ENCODE peak calls at places on chromosomes 5 and 9, in seven cellular contexts. Z is IMR-90, B is mesenchymal stem cell, H is H9, X is mesendoderm, F is trophoblast cell, G is H1. W is an unnamed sample.

GRCh38 chr9:74942801-74943200 is 9.9 kb downstream of the C9orf40 start:
- DNase-seq in B (peak), G (no peak), H (no peak), X (peak), F (peak), Z (peak), W (no peak)

GRCh38 chr9:129174724-129175514 is 3.1 kb downstream of the IER5L start:
- DNase-seq in H (peak), G (peak), Z (peak), F (peak), X (peak), B (peak), W (peak)

GRCh38 chr9:94746541-94747505 is 20.3 kb downstream of the AOPEP start:
- DNase-seq in G (no peak), H (no peak), Z (no peak), X (peak), F (peak), B (no peak), W (no peak)

GRCh38 chr9:19998153-19998552 is 209.3 kb upstream of the SLC24A2 start:
- DNase-seq in Z (peak), X (peak), F (no peak), G (no peak), H (no peak), B (no peak), W (no peak)

GRCh38 chr9:14538529-14538928 is 154.7 kb downstream of the ZDHHC21 start:
- DNase-seq in Z (no peak), B (no peak), X (peak), G (no peak), F (peak), H (no peak), W (no peak)

GRCh38 chr9:96176901-96177718 is 124.9 kb downstream of the HSD17B3 start:
- DNase-seq in H (peak), F (no peak), X (peak), B (no peak), Z (no peak), G (no peak), W (no peak)

GRCh38 chr9:129140397-129141065 is 29.3 kb downstream of the PTPA start:
- DNase-seq in H (peak), F (peak), Z (peak), X (peak), B (peak), G (peak), W (no peak)

GRCh38 chr9:131810351-131811170 is 70.7 kb upstream of the RAPGEF1 start:
- DNase-seq in B (no peak), H (no peak), X (no peak), G (no peak), Z (no peak), F (no peak), W (no peak)

GRCh38 chr5:65946198-65946745 is 19.9 kb downstream of the ERBIN start:
- DNase-seq in B (no peak), G (no peak), H (no peak), X (no peak), F (no peak), Z (peak), W (no peak)

GRCh38 chr5:2160811-2161210 is 278.1 kb upstream of the IRX4 start:
- DNase-seq in X (no peak), G (no peak), F (no peak), Z (no peak), B (no peak), H (no peak), W (no peak)

GRCh38 chr9:129353697-129354336 is 175.8 kb upstream of the IER5L start:
- DNase-seq in Z (no peak), B (no peak), F (no peak), G (no peak), H (no peak), X (no peak), W (no peak)

GRCh38 chr5:155834271-155834975 is 492.5 kb upstream of the SGCD start:
- DNase-seq in X (no peak), G (no peak), Z (no peak), F (no peak), B (no peak), H (no peak), W (no peak)

GRCh38 chr5:140205952-140206351 is 31.0 kb downstream of the CYSTM1 start:
- DNase-seq in F (no peak), H (peak), X (peak), G (peak), Z (no peak), B (no peak), W (no peak)

GRCh38 chr9:76987594-76988200 is 31.8 kb upstream of the FOXB2 start:
- DNase-seq in H (peak), F (peak), B (peak), Z (peak), X (peak), G (peak), W (no peak)

GRCh38 chr5:143629871-143630658 is 181.9 kb upstream of the HMHB1 start:
- DNase-seq in B (peak), G (no peak), F (peak), H (no peak), X (peak), Z (peak), W (no peak)

GRCh38 chr5:181166812-181167733 is 19.7 kb downstream of the OR2V2 start:
- DNase-seq in Z (no peak), H (no peak), B (peak), F (no peak), X (no peak), G (no peak), W (no peak)

GRCh38 chr5:150401076-150401375 is 11.7 kb downstream of the CD74 start:
- DNase-seq in X (no peak), F (no peak), H (no peak), B (no peak), Z (no peak), G (no peak), W (no peak)

GRCh38 chr5:150401376-150402201 is 11.1 kb downstream of the CD74 start:
- DNase-seq in B (no peak), X (no peak), F (no peak), G (no peak), H (no peak), Z (no peak), W (no peak)

GRCh38 chr5:150400327-150401075 is 12.2 kb downstream of the CD74 start:
- DNase-seq in F (no peak), H (no peak), X (no peak), B (no peak), Z (no peak), G (no peak), W (no peak)

GRCh38 chr5:150402901-150403342 is 9.8 kb downstream of the CD74 start:
- DNase-seq in H (no peak), G (no peak), X (no peak), F (no peak), Z (no peak), B (no peak), W (no peak)

GRCh38 chr5:150402226-150402773 is 10.4 kb downstream of the CD74 start:
- DNase-seq in H (no peak), G (no peak), B (no peak), F (no peak), X (no peak), Z (no peak), W (no peak)
- H3K27ac ChIP-seq in H (no peak), G (no peak), B (no peak), F (no peak), X (no peak), Z (no peak), W (no peak)

GRCh38 chr5:149654893-149655505 is 73.7 kb downstream of the ARHGEF37 start:
- DNase-seq in F (no peak), Z (no peak), G (no peak), X (no peak), B (no peak), H (no peak), W (no peak)

GRCh38 chr5:149654282-149654681 is 73.0 kb downstream of the ARHGEF37 start:
- DNase-seq in B (no peak), H (no peak), X (no peak), F (no peak), Z (no peak), G (no peak), W (no peak)

GRCh38 chr5:149658299-149658698 is 71.8 kb upstream of the PPARGC1B start:
- DNase-seq in F (no peak), B (no peak), X (no peak), G (no peak), H (no peak), Z (no peak), W (no peak)

GRCh38 chr5:149657324-149657723 is 72.8 kb upstream of the PPARGC1B start:
- DNase-seq in F (no peak), H (no peak), X (no peak), G (no peak), Z (no peak), B (no peak), W (no peak)

DNA sequence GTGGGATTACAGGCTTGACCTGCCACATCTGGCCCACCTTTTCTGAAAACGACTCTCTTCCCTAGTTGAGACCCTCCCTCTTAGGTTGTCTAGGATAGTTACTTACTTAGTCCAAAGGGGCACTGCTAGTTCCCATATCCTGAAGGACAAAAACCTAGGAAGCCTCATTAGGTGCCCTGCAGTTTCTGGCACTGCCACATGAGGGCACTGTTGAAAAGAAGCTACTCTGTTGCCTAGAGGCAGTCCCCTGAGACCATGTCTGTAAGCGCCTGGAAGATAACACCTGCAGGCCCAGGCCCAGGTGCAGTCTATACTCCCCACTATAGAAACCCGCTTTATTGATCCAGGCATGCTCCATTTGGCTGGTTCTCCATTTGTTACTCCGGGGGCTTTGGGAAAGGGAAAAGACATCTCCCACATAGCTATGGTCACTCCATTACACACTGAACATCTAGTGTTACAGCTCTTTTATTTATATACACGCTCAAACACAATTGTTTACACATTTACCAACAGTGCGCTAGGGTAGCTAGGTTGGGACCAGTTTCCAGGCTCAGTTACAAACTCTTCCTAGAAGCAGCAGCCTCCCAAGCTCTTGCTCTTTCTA is 73.4 kb upstream of the PPARGC1B start:
- DNase-seq in H (peak), F (peak), Z (no peak), G (peak), X (peak), B (no peak), W (peak)
- H3K18ac ChIP-seq in H (no peak), F (no peak), Z (no peak), G (no peak), X (no peak), B (no peak), W (no peak)

GRCh38 chr5:68299105-68299504 is 83.5 kb downstream of the PIK3R1 start:
- DNase-seq in B (no peak), X (no peak), Z (no peak), G (no peak), F (no peak), H (no peak), W (no peak)

GRCh38 chr5:68295772-68296171 is 80.2 kb downstream of the PIK3R1 start:
- DNase-seq in B (no peak), G (no peak), F (peak), Z (no peak), H (no peak), X (no peak), W (no peak)

GRCh38 chr5:68296895-68297294 is 81.3 kb downstream of the PIK3R1 start:
- DNase-seq in G (no peak), X (no peak), F (no peak), Z (no peak), H (no peak), B (no peak), W (no peak)

GRCh38 chr5:68299575-68299974 is 84.0 kb downstream of the PIK3R1 start:
- DNase-seq in F (no peak), B (no peak), H (no peak), X (no peak), Z (peak), G (no peak), W (no peak)

GRCh38 chr5:68297656-68298055 is 82.1 kb downstream of the PIK3R1 start:
- DNase-seq in H (no peak), G (no peak), Z (no peak), F (no peak), B (no peak), X (no peak), W (no peak)
- H3K27ac ChIP-seq in H (no peak), G (no peak), Z (no peak), F (no peak), B (no peak), X (no peak), W (no peak)

GRCh38 chr5:19771174-19771835 is 216.7 kb downstream of the CDH18 start:
- DNase-seq in B (peak), F (no peak), H (no peak), G (no peak), X (peak), Z (peak), W (no peak)
- H3K18ac ChIP-seq in B (no peak), F (no peak), H (no peak), G (no peak), X (no peak), Z (no peak), W (no peak)

GRCh38 chr9:38380872-38381534 is 11.5 kb upstream of the ALDH1B1 start:
- DNase-seq in B (no peak), G (peak), H (no peak), Z (no peak), X (peak), F (no peak), W (peak)

GRCh38 chr9:38385896-38386295 is 6.6 kb upstream of the ALDH1B1 start:
- DNase-seq in G (no peak), B (no peak), F (no peak), X (no peak), H (no peak), Z (no peak), W (no peak)

GRCh38 chr9:38380230-38380871 is 12.2 kb upstream of the ALDH1B1 start:
- DNase-seq in X (peak), H (no peak), B (no peak), Z (peak), F (no peak), G (no peak), W (no peak)

GRCh38 chr9:38384990-38385848 is 7.3 kb upstream of the ALDH1B1 start:
- DNase-seq in G (no peak), Z (no peak), X (no peak), B (no peak), F (no peak), H (no peak), W (no peak)

GRCh38 chr9:38382141-38382540 is 10.4 kb upstream of the ALDH1B1 start:
- DNase-seq in F (peak), H (no peak), Z (no peak), X (no peak), B (no peak), G (no peak), W (no peak)
- H3K27ac ChIP-seq in F (no peak), H (no peak), Z (no peak), X (no peak), B (peak), G (no peak), W (no peak)

GRCh38 chr9:134490446-134490845 is 151.2 kb upstream of the COL5A1 start:
- DNase-seq in Z (no peak), X (no peak), F (no peak), H (no peak), G (no peak), B (no peak), W (no peak)

GRCh38 chr9:134488901-134489280 is 152.7 kb upstream of the COL5A1 start:
- DNase-seq in B (no peak), Z (no peak), F (no peak), G (no peak), H (no peak), X (no peak), W (no peak)

GRCh38 chr9:134488251-134488900 is 153.2 kb upstream of the COL5A1 start:
- DNase-seq in H (no peak), G (no peak), Z (no peak), F (peak), B (no peak), X (no peak), W (no peak)

GRCh38 chr9:134491436-134491835 is 150.2 kb upstream of the COL5A1 start:
- DNase-seq in B (no peak), X (no peak), H (no peak), F (no peak), G (no peak), Z (no peak), W (no peak)

DNA sequence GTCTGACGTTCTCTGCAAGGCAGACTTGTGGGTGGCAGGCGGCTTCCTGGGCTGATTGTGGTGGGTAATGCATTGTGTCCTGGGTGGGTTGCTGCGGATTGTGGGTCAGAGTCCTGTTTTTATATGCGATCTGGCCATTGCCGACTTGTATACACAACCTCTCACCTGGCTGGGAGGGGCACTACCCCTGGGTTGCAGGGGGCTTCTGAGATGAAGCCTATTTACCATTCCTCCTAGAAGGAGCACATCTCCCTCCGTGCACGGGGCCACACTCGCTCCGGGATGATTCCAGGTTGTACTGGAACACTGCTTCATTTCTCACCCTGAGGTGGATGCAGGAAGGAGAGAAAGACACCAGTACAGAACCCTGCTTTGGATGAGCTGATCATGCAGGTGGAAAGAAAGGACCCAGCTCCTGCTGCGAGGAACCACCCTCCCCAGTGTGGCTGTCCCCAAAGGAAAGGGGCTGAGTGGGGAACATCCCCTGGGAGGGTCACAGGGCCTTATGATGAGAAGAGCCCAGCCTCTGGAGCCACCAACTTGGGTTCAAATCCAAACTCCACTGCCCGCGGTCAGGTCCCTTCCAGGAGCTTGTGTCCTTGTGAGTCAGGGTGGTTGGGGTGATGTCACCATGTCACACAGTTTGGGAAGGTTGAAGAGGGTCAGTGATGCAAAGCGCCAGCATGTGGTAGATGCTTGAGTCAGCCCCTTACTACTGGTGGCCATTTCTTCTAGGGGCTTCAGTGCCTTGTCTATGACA is 151.8 kb upstream of the COL5A1 start:
- DNase-seq in B (no peak), Z (no peak), X (no peak), H (no peak), F (peak), G (no peak), W (no peak)
- H3K18ac ChIP-seq in B (peak), Z (no peak), X (no peak), H (no peak), F (no peak), G (no peak), W (no peak)

GRCh38 chr5:158080112-158080511 is 221.2 kb upstream of the CLINT1 start:
- DNase-seq in F (no peak), X (peak), Z (no peak), G (peak), H (no peak), B (no peak), W (no peak)

GRCh38 chr5:158074597-158074991 is 215.6 kb upstream of the CLINT1 start:
- DNase-seq in B (no peak), Z (no peak), F (no peak), X (no peak), H (no peak), G (no peak), W (no peak)

GRCh38 chr5:158079097-158079496 is 220.2 kb upstream of the CLINT1 start:
- DNase-seq in F (no peak), H (no peak), Z (no peak), B (no peak), X (no peak), G (no peak), W (no peak)

GRCh38 chr5:158070855-158071254 is 211.9 kb upstream of the CLINT1 start:
- DNase-seq in G (no peak), B (no peak), H (no peak), X (no peak), Z (no peak), F (no peak), W (no peak)

DNA sequence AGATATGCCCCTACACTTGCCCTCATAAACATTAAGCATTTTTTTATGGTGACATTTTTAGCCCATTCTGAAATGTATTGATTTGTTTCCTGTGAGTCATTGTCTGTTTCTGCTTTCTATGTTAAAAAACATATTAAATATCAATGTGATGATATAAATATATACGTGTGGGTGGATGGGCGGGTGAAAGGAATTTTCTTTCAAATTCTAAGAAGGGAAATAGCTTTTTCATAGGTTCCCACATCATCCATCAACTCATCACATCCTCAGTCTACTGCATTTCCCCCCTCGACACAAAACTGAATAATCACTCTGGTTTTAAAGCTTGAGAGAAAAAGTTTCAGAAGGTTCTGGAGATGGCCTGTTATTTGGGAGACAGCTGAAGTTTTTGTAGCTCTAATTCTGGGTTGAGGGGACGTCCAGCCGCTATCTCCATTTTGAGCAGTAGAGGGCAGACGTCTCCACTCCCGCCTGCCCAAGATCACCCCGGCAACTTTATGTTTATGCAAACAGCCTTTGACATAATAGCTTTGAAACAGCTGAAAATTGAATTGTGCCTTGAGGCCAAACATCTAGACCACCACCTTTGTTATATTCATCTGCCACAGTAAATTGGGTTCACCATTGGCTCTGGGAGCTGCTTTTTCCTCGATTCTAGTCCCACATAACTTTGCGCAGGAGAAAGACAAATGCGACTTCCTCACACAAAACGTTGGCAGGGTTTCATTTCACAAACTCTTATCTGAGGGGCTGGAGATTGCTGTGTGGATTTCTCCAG is 216.2 kb upstream of the CLINT1 start:
- DNase-seq in G (peak), B (peak), X (peak), H (peak), Z (peak), F (peak), W (peak)
- H3K27ac ChIP-seq in G (peak), B (no peak), X (no peak), H (no peak), Z (no peak), F (no peak), W (no peak)